ENCODE peak calls at places on chromosomes 13 and 19, in nine cellular contexts. A is Caco-2, G is heart left ventricle, L is neural progenitor cell, Q is upper lobe of left lung, U is left ventricle myocardium inferior, E is esophagus squamous epithelium, I is H9, X is tibial nerve. N is an unnamed sample. For H3K9me3, the result is how much of the 10 kb centered on the place peaks cover.

GRCh38 chr19:38993271-38993670 is 17.7 kb upstream of the FBXO17 start:
- DNase-seq in U (no peak), L (no peak), G (no peak), X (no peak), Q (no peak), E (no peak), A (no peak), I (no peak), N (no peak)

GRCh38 chr13:28584873-28585317 is 74.0 kb upstream of the POMP start:
- DNase-seq in E (no peak), L (no peak), I (no peak), G (no peak), A (peak), X (no peak), U (no peak), Q (no peak), N (no peak)

GRCh38 chr13:104442541-104442940 is 1376.3 kb upstream of the SLC10A2 start:
- DNase-seq in G (no peak), L (no peak), I (no peak), U (no peak), Q (no peak), A (no peak), E (no peak), X (no peak), N (no peak)

GRCh38 chr13:90412980-90413379 is 934.5 kb upstream of the MIR17HG start:
- DNase-seq in X (no peak), Q (no peak), I (no peak), G (no peak), L (no peak), U (no peak), E (no peak), A (no peak), N (no peak)

GRCh38 chr13:96422002-96422401 is 332.1 kb downstream of the HS6ST3 start:
- DNase-seq in E (no peak), U (no peak), A (no peak), X (no peak), Q (no peak), L (no peak), G (no peak), I (no peak), N (no peak)

GRCh38 chr19:42030605-42031004 is 36.6 kb upstream of the ATP1A3 start:
- DNase-seq in A (no peak), E (no peak), L (no peak), Q (no peak), U (no peak), X (no peak), I (no peak), G (no peak), N (no peak)

GRCh38 chr13:48492123-48493075 is 40.5 kb downstream of the RCBTB2 start:
- DNase-seq in E (peak), L (no peak), U (peak), G (peak), A (no peak), X (peak), Q (no peak), I (no peak), N (peak)

GRCh38 chr13:114106991-114107685 is 25.3 kb downstream of the RASA3 start:
- DNase-seq in E (no peak), L (no peak), G (peak), X (peak), A (no peak), I (no peak), Q (peak), U (no peak), N (no peak)

GRCh38 chr19:6267552-6268381 is 12.0 kb downstream of the MLLT1 start:
- DNase-seq in X (no peak), E (no peak), G (no peak), Q (no peak), A (no peak), L (no peak), U (no peak), I (no peak), N (no peak)

GRCh38 chr13:41017153-41017552 is 2.0 kb downstream of the ELF1 start:
- DNase-seq in Q (no peak), E (no peak), U (no peak), I (no peak), X (no peak), A (no peak), L (no peak), G (no peak), N (no peak)

GRCh38 chr13:81395368-81395767 is 1054.4 kb upstream of the SPRY2 start:
- DNase-seq in G (no peak), I (peak), A (no peak), Q (no peak), E (no peak), X (no peak), L (peak), U (no peak), N (no peak)

GRCh38 chr19:42092350-42092749 is 16.4 kb downstream of the ZNF574 start:
- DNase-seq in E (no peak), X (no peak), G (no peak), U (no peak), Q (no peak), A (peak), I (peak), L (no peak), N (no peak)

GRCh38 chr13:32645854-32646253 is 59.6 kb downstream of the PDS5B start:
- DNase-seq in X (no peak), I (no peak), L (no peak), Q (no peak), G (no peak), U (no peak), A (no peak), E (no peak), N (no peak)

GRCh38 chr19:39080431-39080830 is 3.7 kb upstream of the ACP7 start:
- DNase-seq in L (no peak), X (no peak), Q (no peak), U (no peak), G (no peak), E (no peak), A (no peak), I (no peak), N (no peak)

GRCh38 chr13:79451500-79451962 is 29.4 kb upstream of the NDFIP2 start:
- DNase-seq in U (no peak), E (no peak), X (no peak), I (peak), L (no peak), A (peak), Q (no peak), G (no peak), N (peak)

GRCh38 chr13:41501281-41501680 is 43.9 kb downstream of the RGCC start:
- DNase-seq in U (no peak), G (no peak), X (no peak), A (no peak), Q (no peak), E (no peak), L (no peak), I (no peak), N (no peak)

GRCh38 chr19:41027273-41027967 is 36.3 kb downstream of the CYP2B6 start:
- DNase-seq in E (no peak), Q (no peak), G (no peak), X (no peak), I (no peak), U (no peak), L (no peak), A (no peak), N (no peak)

GRCh38 chr19:5827891-5828660 is 11.4 kb downstream of the FUT6 start:
- DNase-seq in L (peak), U (peak), A (peak), Q (peak), E (peak), G (peak), X (peak), I (peak), N (peak)

GRCh38 chr13:45951724-45952123 is 100.2 kb upstream of the SIAH3 start:
- DNase-seq in X (no peak), U (no peak), Q (no peak), E (no peak), L (no peak), G (no peak), I (no peak), A (no peak), N (no peak)

GRCh38 chr13:72651196-72651595 is 76.2 kb downstream of the MZT1 start:
- DNase-seq in E (no peak), A (peak), X (no peak), Q (no peak), G (no peak), U (no peak), L (peak), I (no peak), N (no peak)

GRCh38 chr13:29505511-29505910 is 90.0 kb downstream of the SLC7A1 start:
- DNase-seq in I (no peak), U (no peak), X (no peak), G (no peak), L (no peak), Q (no peak), E (no peak), A (no peak), N (no peak)

GRCh38 chr19:6241680-6242079 is 38.1 kb downstream of the MLLT1 start:
- DNase-seq in A (no peak), U (peak), Q (no peak), G (peak), I (no peak), E (no peak), L (no peak), X (peak), N (no peak)

GRCh38 chr13:51645154-51645650 is 60.9 kb downstream of the WDFY2 start:
- DNase-seq in I (no peak), X (no peak), G (no peak), U (no peak), E (no peak), Q (no peak), A (no peak), L (no peak), N (no peak)

GRCh38 chr19:5394907-5395505 is 54.4 kb upstream of the PTPRS start:
- DNase-seq in U (no peak), E (no peak), L (peak), A (no peak), I (peak), X (no peak), G (no peak), Q (no peak), N (no peak)

GRCh38 chr13:100633461-100633860 is 41.1 kb downstream of the TMTC4 start:
- DNase-seq in U (no peak), X (no peak), E (no peak), A (no peak), G (no peak), L (no peak), I (no peak), Q (no peak), N (no peak)

GRCh38 chr13:18996627-18997051 is 185.0 kb downstream of the TUBA3C start:
- DNase-seq in G (no peak), L (no peak), X (no peak), Q (no peak), A (no peak), I (no peak), E (no peak), U (no peak), N (no peak)

GRCh38 chr13:18996221-18996620 is 185.4 kb downstream of the TUBA3C start:
- DNase-seq in E (no peak), A (no peak), X (no peak), I (no peak), U (no peak), L (no peak), G (no peak), Q (no peak), N (no peak)

GRCh38 chr13:18995259-18995873 is 186.3 kb downstream of the TUBA3C start:
- DNase-seq in L (no peak), X (no peak), E (no peak), I (no peak), A (no peak), U (no peak), G (no peak), Q (no peak), N (no peak)

GRCh38 chr13:18992791-18993190 is 188.8 kb downstream of the TUBA3C start:
- DNase-seq in I (no peak), G (no peak), X (no peak), E (no peak), U (no peak), Q (no peak), L (no peak), A (no peak), N (no peak)

GRCh38 chr13:18993884-18994660 is 187.6 kb downstream of the TUBA3C start:
- DNase-seq in U (no peak), X (no peak), G (no peak), Q (no peak), I (no peak), E (no peak), L (no peak), A (no peak), N (no peak)
- H3K9me3 ChIP-seq in U (half or more), X (under half), G (under half), Q (under half), I (half or more), E (under half), L (under half), A (under half), N (under half)

GRCh38 chr19:15643387-15643786 is 2.7 kb downstream of the CYP4F3 start:
- DNase-seq in I (no peak), L (no peak), E (no peak), X (no peak), G (no peak), U (no peak), Q (no peak), A (no peak), N (no peak)

GRCh38 chr19:15641901-15642491 is 1.3 kb downstream of the CYP4F3 start:
- DNase-seq in X (no peak), A (no peak), G (no peak), L (no peak), E (peak), U (no peak), Q (no peak), I (no peak), N (no peak)

GRCh38 chr19:15642807-15643206 is 2.1 kb downstream of the CYP4F3 start:
- DNase-seq in X (no peak), E (no peak), G (no peak), L (no peak), A (no peak), Q (no peak), I (no peak), U (no peak), N (no peak)

GRCh38 chr19:15640294-15640903 is at the start of gene CYP4F3:
- DNase-seq in A (no peak), E (no peak), U (peak), L (no peak), X (peak), I (no peak), Q (peak), G (peak), N (no peak)

GRCh38 chr19:15640904-15641597 is 354 bp downstream of the CYP4F3 start:
- DNase-seq in X (no peak), I (no peak), G (no peak), U (no peak), E (no peak), L (no peak), Q (no peak), A (no peak), N (no peak)
- H3K9me3 ChIP-seq in X (under half), I (half or more), G (under half), U (under half), E (under half), L (under half), Q (under half), A (under half), N (under half)

GRCh38 chr19:29956855-29957254 is 14.8 kb downstream of the URI1 start:
- DNase-seq in G (no peak), I (no peak), U (no peak), X (no peak), A (no peak), Q (no peak), L (no peak), E (no peak), N (no peak)
- H3K9me3 ChIP-seq in G (under half), I (under half), U (under half), X (under half), A (under half), Q (under half), L (under half), E (under half), N (under half)

GRCh38 chr19:36747750-36748149 is 24.9 kb downstream of the ZNF850 start:
- DNase-seq in X (no peak), I (no peak), E (no peak), G (no peak), L (no peak), U (no peak), A (no peak), Q (no peak), N (no peak)

GRCh38 chr19:36745870-36746269 is 26.7 kb downstream of the ZNF850 start:
- DNase-seq in G (no peak), L (no peak), X (no peak), U (no peak), I (no peak), A (peak), Q (no peak), E (no peak), N (no peak)

GRCh38 chr19:36750066-36750691 is 22.4 kb downstream of the ZNF850 start:
- DNase-seq in L (no peak), G (no peak), I (no peak), E (no peak), X (no peak), Q (no peak), A (no peak), U (no peak), N (no peak)

DNA sequence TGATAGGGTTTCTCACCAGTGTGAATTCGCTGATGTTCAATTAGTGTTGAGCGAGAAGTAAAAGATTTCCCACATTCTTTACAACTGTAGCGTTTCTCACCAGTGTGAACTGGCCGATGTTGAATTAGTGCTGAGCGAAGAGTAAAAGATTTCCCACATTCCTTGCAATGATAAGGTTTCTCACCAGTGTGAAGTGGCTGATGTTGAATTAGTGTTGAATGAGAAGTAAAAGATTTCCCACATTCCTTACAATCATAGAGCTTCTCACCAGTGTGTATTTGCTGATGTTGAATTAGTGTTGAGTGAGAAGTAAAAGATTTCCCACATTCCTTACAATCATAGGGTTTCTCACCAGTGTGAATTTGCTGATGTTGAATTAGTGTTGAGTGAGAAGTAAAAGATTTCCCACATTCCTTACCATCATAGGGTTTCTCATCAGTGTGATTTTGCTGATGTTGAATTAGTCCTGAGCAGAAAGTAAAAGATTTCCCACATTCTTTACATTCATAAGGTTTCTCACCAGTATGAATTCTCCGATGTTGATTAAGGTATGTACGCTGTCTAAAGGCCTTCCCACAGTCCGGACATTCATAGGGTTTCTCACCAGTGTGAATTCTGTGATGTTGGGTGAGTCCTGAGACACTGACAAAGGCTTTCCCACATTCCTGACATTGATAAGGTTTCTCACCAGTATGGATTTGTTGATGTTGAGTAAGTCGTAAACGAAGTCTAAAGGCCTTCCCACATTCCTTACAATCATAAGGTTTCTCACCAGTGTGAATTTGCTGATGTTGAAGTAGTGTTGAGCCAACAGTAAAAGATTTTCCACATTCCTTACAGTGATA is 24.0 kb downstream of the ZNF850 start:
- DNase-seq in Q (no peak), L (no peak), A (no peak), U (no peak), I (no peak), X (no peak), G (no peak), E (no peak), N (no peak)
- H3K9me3 ChIP-seq in Q (half or more), L (half or more), A (half or more), U (half or more), I (half or more), X (under half), G (under half), E (under half), N (half or more)

DNA sequence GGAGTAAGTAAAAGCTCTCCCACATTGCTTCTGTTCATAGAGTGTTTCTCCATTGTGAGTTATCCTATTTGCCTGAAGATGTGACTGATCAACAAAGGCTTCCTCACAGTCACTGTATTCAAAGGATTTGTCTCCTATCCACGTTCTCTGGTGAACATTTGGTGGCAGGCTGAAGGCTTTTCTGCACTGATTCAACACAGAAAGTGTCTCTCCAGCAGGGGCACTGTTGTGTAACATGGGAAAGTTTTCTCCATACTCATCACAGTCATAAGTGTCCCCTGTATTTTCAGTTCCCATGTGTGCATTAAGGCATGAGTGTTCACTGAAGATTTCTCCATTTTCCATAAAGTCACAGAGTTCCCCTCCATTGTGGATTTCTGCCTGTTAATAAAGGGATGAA is 17.6 kb downstream of the ZNF121 start:
- DNase-seq in A (no peak), L (no peak), X (no peak), U (no peak), Q (no peak), G (no peak), I (no peak), E (no peak), N (no peak)
- H3K9me3 ChIP-seq in A (half or more), L (half or more), X (under half), U (half or more), Q (half or more), G (under half), I (half or more), E (under half), N (half or more)

GRCh38 chr13:23739597-23739996 is 149.6 kb downstream of the MIPEP start:
- DNase-seq in A (no peak), G (no peak), Q (no peak), X (no peak), I (no peak), E (no peak), L (no peak), U (no peak), N (no peak)
- H3K9me3 ChIP-seq in A (under half), G (under half), Q (under half), X (under half), I (under half), E (under half), L (under half), U (under half), N (under half)

DNA sequence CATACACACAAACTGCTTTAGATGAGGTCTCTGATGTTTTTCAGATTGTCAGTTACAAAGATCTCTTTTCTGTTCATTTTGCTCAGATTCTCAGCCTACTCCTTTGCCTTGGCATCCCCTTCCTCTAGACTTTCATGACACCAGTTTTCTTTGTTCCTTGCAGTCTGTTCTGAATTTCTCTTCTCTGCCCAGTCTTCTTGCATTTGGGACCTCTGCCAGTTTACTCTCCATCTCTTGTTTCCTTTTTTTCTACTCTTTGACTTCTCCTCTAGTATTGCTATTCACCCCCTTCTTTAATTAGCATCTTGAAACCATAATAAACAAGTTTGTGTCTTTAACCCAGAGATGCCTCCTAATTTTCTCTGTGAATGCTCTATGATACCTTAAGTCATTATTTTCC is 26.1 kb downstream of the EDNRB start:
- DNase-seq in X (no peak), I (no peak), L (no peak), G (no peak), A (no peak), E (no peak), Q (no peak), U (no peak), N (no peak)
- H3K9me3 ChIP-seq in X (under half), I (under half), L (under half), G (under half), A (under half), E (under half), Q (under half), U (under half), N (under half)

N was measured in T-helper 17 cell.